ENCODE peak calls at places on chromosome 20, in five cellular contexts. One of them, this sample, is unnamed.

GRCh38 chr20:10635476-10636208 is 38.2 kb downstream of the JAG1 start:
- DNase-seq in NAMALWA: no peak
- DNase-seq in NCI-H1092 treated with DMSO at 0.1 percent for 48 hours: no peak
- DNase-seq in adrenal gland: no peak
- DNase-seq in sciatic nerve: no peak
- DNase-seq in this sample: no peak

GRCh38 chr20:44849712-44850111 is 35.8 kb upstream of the YWHAB start:
- DNase-seq in NAMALWA: no peak
- DNase-seq in adrenal gland: no peak
- DNase-seq in sciatic nerve: no peak
- DNase-seq in NCI-H1092 treated with DMSO at 0.1 percent for 48 hours: no peak
- DNase-seq in this sample: no peak

GRCh38 chr20:16395366-16395765 is 177.9 kb downstream of the KIF16B start:
- DNase-seq in adrenal gland: no peak
- DNase-seq in NCI-H1092 treated with DMSO at 0.1 percent for 48 hours: no peak
- DNase-seq in NAMALWA: no peak
- DNase-seq in sciatic nerve: no peak
- DNase-seq in this sample: no peak

GRCh38 chr20:49630396-49630951 is 62.5 kb upstream of the PTGIS start:
- DNase-seq in NAMALWA: peak
- DNase-seq in NCI-H1092 treated with DMSO at 0.1 percent for 48 hours: no peak
- DNase-seq in sciatic nerve: no peak
- DNase-seq in adrenal gland: no peak
- DNase-seq in this sample: no peak

GRCh38 chr20:41178904-41179432 is 41.6 kb downstream of the PLCG1 start:
- DNase-seq in NCI-H1092 treated with DMSO at 0.1 percent for 48 hours: peak
- DNase-seq in NAMALWA: no peak
- DNase-seq in sciatic nerve: peak
- DNase-seq in adrenal gland: peak
- DNase-seq in this sample: no peak

GRCh38 chr20:41617059-41617921 is 887 bp downstream of the CHD6 start:
- DNase-seq in adrenal gland: peak
- DNase-seq in sciatic nerve: peak
- DNase-seq in NCI-H1092 treated with DMSO at 0.1 percent for 48 hours: peak
- DNase-seq in NAMALWA: peak
- DNase-seq in this sample: peak

GRCh38 chr20:44018684-44019637 is 104.3 kb downstream of the TOX2 start:
- DNase-seq in adrenal gland: peak
- DNase-seq in NAMALWA: no peak
- DNase-seq in sciatic nerve: peak
- DNase-seq in NCI-H1092 treated with DMSO at 0.1 percent for 48 hours: peak
- DNase-seq in this sample: no peak

GRCh38 chr20:6976535-6976934 is 209.0 kb downstream of the BMP2 start:
- DNase-seq in sciatic nerve: no peak
- DNase-seq in adrenal gland: no peak
- DNase-seq in NAMALWA: peak
- DNase-seq in NCI-H1092 treated with DMSO at 0.1 percent for 48 hours: no peak
- DNase-seq in this sample: no peak

GRCh38 chr20:56628015-56628872 is 862 bp upstream of the TFAP2C start:
- DNase-seq in adrenal gland: no peak
- DNase-seq in sciatic nerve: no peak
- DNase-seq in NAMALWA: no peak
- DNase-seq in NCI-H1092 treated with DMSO at 0.1 percent for 48 hours: no peak
- DNase-seq in this sample: peak

GRCh38 chr20:11850901-11851300 is 66.8 kb upstream of the BTBD3 start:
- DNase-seq in NCI-H1092 treated with DMSO at 0.1 percent for 48 hours: no peak
- DNase-seq in NAMALWA: no peak
- DNase-seq in adrenal gland: no peak
- DNase-seq in sciatic nerve: no peak
- DNase-seq in this sample: peak

GRCh38 chr20:38453941-38454340 is 18.7 kb upstream of the RALGAPB start:
- DNase-seq in NCI-H1092 treated with DMSO at 0.1 percent for 48 hours: no peak
- DNase-seq in sciatic nerve: no peak
- DNase-seq in adrenal gland: no peak
- DNase-seq in NAMALWA: no peak
- DNase-seq in this sample: no peak

GRCh38 chr20:49398401-49399144 is 83.9 kb downstream of the KCNB1 start:
- DNase-seq in NAMALWA: peak
- DNase-seq in sciatic nerve: no peak
- DNase-seq in NCI-H1092 treated with DMSO at 0.1 percent for 48 hours: no peak
- DNase-seq in adrenal gland: no peak
- DNase-seq in this sample: no peak

GRCh38 chr20:60642048-60642447 is 610.0 kb upstream of the CDH4 start:
- DNase-seq in sciatic nerve: no peak
- DNase-seq in NCI-H1092 treated with DMSO at 0.1 percent for 48 hours: no peak
- DNase-seq in adrenal gland: no peak
- DNase-seq in NAMALWA: no peak
- DNase-seq in this sample: no peak

GRCh38 chr20:32965115-32965514 is 39.1 kb downstream of the SUN5 start:
- DNase-seq in NAMALWA: no peak
- DNase-seq in NCI-H1092 treated with DMSO at 0.1 percent for 48 hours: no peak
- DNase-seq in sciatic nerve: no peak
- DNase-seq in adrenal gland: peak
- DNase-seq in this sample: no peak

GRCh38 chr20:8724884-8725283 is 344.0 kb upstream of the PLCB4 start:
- DNase-seq in NAMALWA: no peak
- DNase-seq in NCI-H1092 treated with DMSO at 0.1 percent for 48 hours: no peak
- DNase-seq in adrenal gland: no peak
- DNase-seq in sciatic nerve: no peak
- DNase-seq in this sample: no peak